ENCODE peak calls at places on chromosomes 16 and 17, in four cellular contexts. S, E, N and A are unnamed samples.

GRCh38 chr16:81376880-81377279 is 62.1 kb downstream of the GAN start:
- DNase-seq in S (no peak), N (no peak), E (no peak), A (no peak)

GRCh38 chr16:17278988-17279387 is 191.8 kb downstream of the XYLT1 start:
- DNase-seq in N (no peak), E (no peak), S (no peak), A (no peak)

GRCh38 chr17:2174471-2175293 is 119.8 kb downstream of the HIC1 start:
- DNase-seq in N (peak; percentile 62), E (no peak), S (peak; percentile 94), A (no peak)

GRCh38 chr16:23587726-23588125 is 8.4 kb downstream of the NDUFAB1 start:
- DNase-seq in N (no peak), E (no peak), S (no peak), A (no peak)

GRCh38 chr17:44279586-44280344 is 11.8 kb upstream of the SLC4A1 start:
- DNase-seq in S (peak; percentile 86), N (peak; percentile 51), E (peak; percentile 82), A (peak; percentile 80)

GRCh38 chr17:58326609-58327341 is 1.8 kb downstream of the TSPOAP1 start:
- DNase-seq in N (no peak), E (no peak), S (no peak), A (no peak)

GRCh38 chr17:18250708-18251107 is 7.8 kb downstream of the FLII start:
- DNase-seq in E (no peak), N (no peak), S (no peak), A (no peak)

GRCh38 chr16:11977206-11978041 is 890 bp downstream of the SNX29 start:
- DNase-seq in N (peak; percentile 51), E (peak; percentile 41), S (no peak), A (no peak)

GRCh38 chr16:1614226-1615102 is 2.3 kb downstream of the CRAMP1 start:
- DNase-seq in N (no peak), E (peak; percentile 50), S (no peak), A (peak; percentile 38)

GRCh38 chr17:75301502-75302206 is 12.4 kb upstream of the SLC25A19 start:
- DNase-seq in N (no peak), E (no peak), S (no peak), A (no peak)

GRCh38 chr17:83106913-83107655 is 27.7 kb downstream of the METRNL start:
- DNase-seq in N (no peak), E (no peak), S (no peak), A (no peak)

GRCh38 chr16:80040413-80040812 is 439.9 kb upstream of the MAF start:
- DNase-seq in N (no peak), S (no peak), E (no peak), A (no peak)

GRCh38 chr17:80782536-80783427 is 208.9 kb upstream of the CHMP6 start:
- DNase-seq in S (no peak), E (no peak), N (peak; percentile 46), A (no peak)

GRCh38 chr17:39916918-39917317 is 1.5 kb downstream of the GSDMB start:
- DNase-seq in N (peak; percentile 42), S (peak; percentile 77), E (peak; percentile 42), A (no peak)

GRCh38 chr16:426115-426905 is 861 bp downstream of the RAB11FIP3 start:
- DNase-seq in S (no peak), E (no peak), N (no peak), A (peak; percentile 54)

GRCh38 chr16:1786242-1787055 is 3.7 kb downstream of the NUBP2 start:
- DNase-seq in S (no peak), N (no peak), E (no peak), A (peak; percentile 56)

GRCh38 chr17:38741853-38742421 is 6.2 kb downstream of the PCGF2 start:
- DNase-seq in E (peak; percentile 9), N (no peak), S (no peak), A (no peak)

GRCh38 chr17:45229681-45230409 is 8.2 kb downstream of the FMNL1 start:
- DNase-seq in N (no peak), S (no peak), E (no peak), A (no peak)

GRCh38 chr17:1484586-1485310 is 7.7 kb downstream of the MYO1C start:
- DNase-seq in N (peak; percentile 75), S (peak; percentile 24), E (peak; percentile 67), A (peak; percentile 65)

GRCh38 chr17:21275047-21275578 is 9.4 kb upstream of the MAP2K3 start:
- DNase-seq in N (no peak), E (peak; percentile 22), S (no peak), A (no peak)

GRCh38 chr17:8630802-8631553 is 453 bp upstream of the MYH10 start:
- DNase-seq in N (peak; percentile 100), S (peak; percentile 99), E (peak; percentile 97), A (peak; percentile 99)

GRCh38 chr17:56142325-56142724 is 10.9 kb upstream of the ANKFN1 start:
- DNase-seq in N (no peak), S (no peak), E (no peak), A (no peak)

GRCh38 chr17:7858487-7858832 is 657 bp downstream of the CYB5D1 start:
- DNase-seq in S (peak; percentile 52), N (peak; percentile 69), E (peak; percentile 43), A (peak; percentile 72)

GRCh38 chr17:34633351-34633750 is 54.0 kb downstream of the TMEM132E start:
- DNase-seq in E (no peak), N (no peak), S (no peak), A (peak; percentile 65)

GRCh38 chr16:67013823-67014640 is 14.9 kb upstream of the CBFB start:
- DNase-seq in N (no peak), E (peak; percentile 79), S (peak; percentile 46), A (peak; percentile 67)

GRCh38 chr17:51640108-51640622 is 379.8 kb downstream of the UTP18 start:
- DNase-seq in S (peak; percentile 16), N (peak; percentile 85), E (peak; percentile 15), A (peak; percentile 42)

GRCh38 chr17:9636501-9636900 is 8.8 kb upstream of the USP43 start:
- DNase-seq in N (no peak), E (no peak), S (no peak), A (no peak)

DNA sequence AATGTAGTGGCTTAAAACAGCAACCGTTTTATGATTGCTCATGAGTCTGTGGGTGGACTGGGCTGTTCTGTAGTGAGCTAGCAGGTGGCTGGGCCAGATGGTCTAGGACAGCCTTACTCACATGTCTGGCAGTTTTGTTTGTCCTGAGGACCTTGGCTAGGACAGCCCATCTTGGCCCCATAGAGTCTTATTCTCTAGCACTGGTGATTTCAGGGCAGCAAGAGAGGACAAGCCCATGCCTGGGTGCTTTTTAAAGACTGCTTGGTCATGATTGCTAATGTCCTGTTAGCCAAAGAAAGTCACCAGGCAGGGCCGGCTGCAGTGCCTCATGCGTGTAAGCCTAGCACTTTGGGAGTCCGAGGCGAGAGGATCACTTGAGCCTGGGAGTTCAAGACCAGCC is 139.8 kb downstream of the KATNIP start:
- DNase-seq in N (no peak), S (no peak), E (no peak), A (no peak)
- TF ChIP-seq HMGXB4 in N (no peak), S (no peak), E (no peak), A (no peak)

DNA sequence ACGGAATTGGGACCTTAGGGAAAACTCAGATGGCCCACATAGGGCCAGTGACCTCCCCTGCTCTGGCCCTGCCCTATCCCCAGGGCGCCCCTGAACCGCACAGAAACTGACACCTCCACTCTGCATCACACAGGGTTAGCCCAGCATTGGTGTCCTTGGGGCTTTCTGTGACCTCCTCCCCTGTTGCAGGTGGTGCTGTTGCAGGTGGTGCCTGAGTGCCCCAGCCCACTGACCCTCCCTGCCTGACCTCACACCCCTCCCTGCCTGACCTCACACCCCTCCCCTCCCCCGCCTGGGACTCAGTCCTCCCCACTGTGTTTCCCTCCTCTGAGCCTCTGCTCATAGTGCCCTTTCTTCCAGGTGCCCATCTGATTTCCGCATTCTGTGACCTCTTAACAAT is 21.4 kb downstream of the TNFRSF13B start:
- DNase-seq in S (no peak), E (no peak), N (no peak), A (no peak)
- TF ChIP-seq HMGXB4 in S (no peak), E (no peak), N (no peak), A (no peak)

GRCh38 chr17:19298561-19299213 is 61.5 kb downstream of the EPN2 start:
- DNase-seq in N (no peak), E (no peak), S (no peak), A (no peak)

GRCh38 chr17:19294443-19294842 is 57.3 kb downstream of the EPN2 start:
- DNase-seq in E (no peak), N (no peak), S (no peak), A (no peak)

GRCh38 chr17:19295478-19296200 is 58.5 kb downstream of the EPN2 start:
- DNase-seq in E (no peak), N (no peak), S (no peak), A (no peak)

GRCh38 chr17:19299214-19299747 is 62.1 kb downstream of the EPN2 start:
- DNase-seq in N (no peak), E (no peak), S (no peak), A (no peak)

GRCh38 chr17:19296786-19297778 is 59.9 kb downstream of the EPN2 start:
- DNase-seq in E (no peak), N (no peak), S (no peak), A (no peak)
- TF ChIP-seq HMGXB4 in E (no peak), N (no peak), S (no peak), A (no peak)

GRCh38 chr16:9885876-9886275 is 296.4 kb downstream of the GRIN2A start:
- DNase-seq in S (no peak), E (no peak), N (no peak), A (no peak)
- TF ChIP-seq HMGXB4 in S (no peak), E (no peak), N (no peak), A (no peak)

GRCh38 chr17:28612936-28613872 is 781 bp downstream of the RSKR start:
- DNase-seq in S (peak; percentile 52), N (peak; percentile 39), E (peak; percentile 68), A (peak; percentile 62)
- TF ChIP-seq HMGXB4 in S (no peak), N (peak; percentile 12), E (no peak), A (no peak)

DNA sequence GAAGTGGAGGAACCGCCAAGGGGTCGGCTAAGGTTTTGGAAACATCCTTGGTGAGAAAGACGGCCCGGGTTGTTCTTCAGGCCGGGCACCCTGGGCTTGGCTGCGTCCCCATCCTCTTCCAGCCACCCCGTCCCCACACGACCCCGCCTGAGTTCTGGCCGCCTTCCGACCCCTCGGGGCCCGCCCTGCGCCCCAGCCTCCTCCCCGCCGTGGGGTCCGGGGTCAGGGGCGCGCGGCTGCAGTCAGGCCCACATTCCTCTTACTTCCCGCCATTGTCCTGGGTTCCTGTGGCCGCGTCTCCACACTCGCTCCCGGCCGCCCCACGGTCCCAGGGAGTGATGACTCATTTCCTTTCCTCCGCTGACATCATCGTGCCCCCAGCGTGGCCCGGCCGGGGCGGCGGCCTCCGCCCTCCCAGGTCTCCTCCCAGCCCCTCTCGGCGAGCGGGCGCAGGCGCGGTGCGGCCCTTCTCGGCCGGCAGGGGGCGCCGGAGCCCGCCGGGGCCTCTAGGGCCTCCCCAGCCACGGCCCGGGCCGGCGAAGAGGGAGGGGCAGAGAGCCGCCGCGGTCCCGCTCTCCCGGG is 59.6 kb downstream of the WSB1 start:
- DNase-seq in S (peak; percentile 87), N (peak; percentile 96), E (peak; percentile 97), A (peak; percentile 85)
- TF ChIP-seq HMGXB4 in S (peak; percentile 46), N (no peak), E (peak; percentile 59), A (no peak)